ENCODE peak calls at places on chromosomes 4 and X, in ten cellular contexts. K, B, E, L, U, V, O, R, A and G are unnamed samples.
A peak's percentile ranks its signal among the peaks of the same experiment; 100 is the strongest.

GRCh38 chrX:10393241-10393640 is 227.1 kb downstream of the MID1 start:
- DNase-seq in R (no peak), U (no peak), E (no peak), A (peak; percentile 75), O (no peak), B (no peak), L (no peak), V (no peak), K (no peak), G (no peak)

GRCh38 chr4:148776944-148777343 is 334.7 kb upstream of the NR3C2 start:
- DNase-seq in O (no peak), B (no peak), K (no peak), L (no peak), A (no peak), V (no peak), U (peak; percentile 14), R (peak; percentile 12), E (no peak), G (no peak)

GRCh38 chr4:103996637-103997036 is 276.9 kb upstream of the TACR3 start:
- DNase-seq in E (no peak), R (peak; percentile 45), A (peak; percentile 87), O (peak; percentile 70), U (peak; percentile 72), K (no peak), L (peak; percentile 51), V (peak; percentile 72), B (peak; percentile 46), G (peak; percentile 37)

GRCh38 chrX:15299945-15300851 is 15.2 kb downstream of the ASB11 start:
- DNase-seq in A (peak; percentile 60), U (peak; percentile 58), O (peak; percentile 8), R (no peak), K (no peak), L (peak; percentile 0), B (no peak), V (no peak), E (no peak), G (no peak)

GRCh38 chrX:149456476-149457245 is 48.4 kb downstream of the IDS start:
- DNase-seq in U (no peak), A (peak; percentile 9), L (no peak), V (no peak), K (no peak), R (no peak), B (no peak), E (no peak), O (no peak), G (no peak)

GRCh38 chrX:78754917-78755316 is 7.4 kb downstream of the LPAR4 start:
- DNase-seq in E (no peak), B (no peak), L (no peak), V (no peak), K (no peak), O (no peak), R (no peak), U (no peak), A (no peak), G (no peak)

GRCh38 chrX:437636-438390 is 51.1 kb upstream of the PPP2R3B start:
- DNase-seq in U (peak; percentile 3), B (no peak), R (no peak), K (peak; percentile 13), L (no peak), V (no peak), E (no peak), A (no peak), O (no peak), G (no peak)

GRCh38 chr4:168734703-168735688 is 238.1 kb downstream of the PALLD start:
- DNase-seq in V (no peak), E (no peak), K (no peak), O (no peak), U (no peak), B (no peak), A (no peak), R (no peak), L (no peak), G (no peak)

GRCh38 chr4:2269206-2269531 is 7.3 kb upstream of the MXD4 start:
- DNase-seq in U (no peak), L (no peak), R (no peak), K (peak; percentile 62), B (no peak), E (no peak), A (no peak), O (peak; percentile 26), V (no peak), G (no peak)

GRCh38 chr4:129326810-129327209 is 230.9 kb downstream of the C4orf33 start:
- DNase-seq in V (no peak), L (no peak), O (no peak), U (no peak), E (no peak), R (no peak), K (no peak), B (no peak), A (no peak), G (no peak)

GRCh38 chr4:25345880-25346279 is 31.2 kb upstream of the ANAPC4 start:
- DNase-seq in A (no peak), L (no peak), R (no peak), U (no peak), B (no peak), V (no peak), O (no peak), K (no peak), E (no peak), G (no peak)

GRCh38 chr4:156378053-156378665 is 424.5 kb upstream of the CTSO start:
- DNase-seq in L (peak; percentile 11), R (peak; percentile 38), K (no peak), E (no peak), V (peak; percentile 59), B (no peak), A (peak; percentile 49), U (peak; percentile 63), O (peak; percentile 50), G (peak; percentile 52)

GRCh38 chrX:100217547-100217946 is 192.5 kb downstream of the PCDH19 start:
- DNase-seq in L (no peak), K (no peak), U (no peak), E (no peak), B (no peak), R (no peak), V (no peak), A (no peak), O (no peak), G (no peak)

GRCh38 chr4:167031534-167032156 is 202.6 kb downstream of the SPOCK3 start:
- DNase-seq in U (peak; percentile 63), B (no peak), K (no peak), O (no peak), E (no peak), L (no peak), V (no peak), R (no peak), A (no peak), G (no peak)
- H3K4me3 ChIP-seq in U (no peak overlapping the region), B (no peak overlapping the region), K (no peak overlapping the region), O (no peak overlapping the region), E (no peak overlapping the region), L (no peak overlapping the region), V (no peak overlapping the region), R (no peak overlapping the region), A (no peak overlapping the region), G (no peak overlapping the region)

DNA sequence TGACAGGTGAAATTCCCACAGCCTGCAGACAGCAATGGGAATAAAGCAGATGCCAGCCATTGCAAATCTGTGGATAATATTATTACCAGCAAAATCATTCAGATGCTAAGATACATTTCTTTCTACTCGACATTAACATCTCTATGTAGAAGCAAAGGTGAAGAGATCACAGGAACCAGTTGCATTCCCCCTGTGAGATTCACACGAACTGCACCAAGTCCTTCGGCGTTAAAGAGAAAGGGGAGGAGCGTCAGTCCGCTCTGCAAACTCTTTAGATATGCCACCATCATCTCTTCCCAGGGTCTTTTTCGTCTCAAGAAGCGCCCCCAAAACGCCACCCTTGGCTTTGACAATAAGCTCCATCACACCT is 1.9 kb downstream of the NEUROG2 start:
- DNase-seq in K (no peak), L (no peak), O (peak; percentile 66), R (no peak), U (no peak), B (no peak), E (no peak), V (no peak), A (no peak), G (no peak)
- H3K4me3 ChIP-seq in K (no peak overlapping the region), L (no peak overlapping the region), O (peak overlapping the region; percentile 51), R (no peak overlapping the region), U (peak overlapping the region; percentile 21), B (no peak overlapping the region), E (peak overlapping the region; percentile 64), V (peak overlapping the region; percentile 45), A (peak overlapping the region; percentile 66), G (no peak overlapping the region)

GRCh38 chrX:33205321-33205720 is 6.0 kb downstream of the DMD start:
- DNase-seq in V (no peak), L (no peak), E (no peak), R (no peak), K (no peak), A (peak; percentile 42), B (no peak), O (no peak), U (no peak), G (no peak)

GRCh38 chrX:33207056-33207455 is 4.3 kb downstream of the DMD start:
- DNase-seq in E (no peak), A (no peak), L (no peak), V (no peak), U (no peak), R (no peak), O (no peak), K (no peak), B (no peak), G (no peak)

GRCh38 chrX:33210156-33210555 is 1.2 kb downstream of the DMD start:
- DNase-seq in A (no peak), B (no peak), R (no peak), K (no peak), U (no peak), E (no peak), O (no peak), L (no peak), V (no peak), G (no peak)

DNA sequence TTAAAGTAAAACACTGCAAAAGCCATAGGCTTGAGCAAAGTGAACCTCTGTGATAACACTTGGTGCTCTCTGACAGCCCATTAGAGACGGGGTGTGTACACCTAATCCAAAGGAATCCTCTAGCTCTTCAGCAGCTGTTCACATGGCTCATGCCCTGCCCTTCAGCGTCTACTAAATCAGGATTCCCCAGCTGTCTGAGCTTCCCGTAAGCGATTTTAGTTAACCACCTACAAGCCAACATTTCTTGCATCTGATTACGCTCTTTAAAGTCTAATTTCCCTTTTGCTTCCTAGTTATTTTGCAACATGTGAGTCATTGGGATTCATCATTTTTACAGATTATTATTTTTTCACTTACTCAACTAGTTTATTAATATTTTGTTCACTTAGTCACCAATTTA is 6.5 kb downstream of the DMD start:
- DNase-seq in O (no peak), U (no peak), A (peak; percentile 85), L (no peak), K (peak; percentile 54), V (peak; percentile 62), E (no peak), B (peak; percentile 39), R (no peak), G (no peak)
- H3K4me3 ChIP-seq in O (no peak overlapping the region), U (no peak overlapping the region), A (peak overlapping the region; percentile 43), L (no peak overlapping the region), K (peak overlapping the region; percentile 64), V (peak overlapping the region; percentile 13), E (peak overlapping the region; percentile 57), B (no peak overlapping the region), R (no peak overlapping the region), G (no peak overlapping the region)

DNA sequence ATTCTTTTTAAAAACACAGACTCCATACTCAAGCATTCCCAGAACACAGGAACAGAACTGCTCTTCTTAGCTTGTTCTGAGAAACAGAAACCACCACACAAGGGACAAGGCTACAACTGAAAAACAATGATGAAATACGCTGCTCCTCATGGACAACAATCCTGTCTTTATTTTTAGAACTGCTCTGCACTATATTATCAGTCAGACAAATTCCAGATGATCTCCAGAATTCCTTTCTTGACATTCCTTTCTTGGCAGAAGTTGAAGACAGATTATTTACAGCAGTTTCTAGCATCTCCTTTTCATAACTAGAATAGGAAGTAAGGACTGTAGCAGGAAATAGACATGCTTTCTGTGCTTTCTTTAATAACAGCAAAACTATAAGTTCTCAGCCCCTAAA is 36.1 kb downstream of the ANTXR2 start:
- DNase-seq in V (no peak), B (no peak), O (no peak), A (no peak), R (peak; percentile 47), L (no peak), U (no peak), K (no peak), E (no peak), G (peak; percentile 25)
- H3K4me3 ChIP-seq in V (no peak overlapping the region), B (no peak overlapping the region), O (no peak overlapping the region), A (no peak overlapping the region), R (no peak overlapping the region), L (no peak overlapping the region), U (no peak overlapping the region), K (peak overlapping the region; percentile 26), E (no peak overlapping the region), G (no peak overlapping the region)